ENCODE peak calls at places on chromosomes 6 and 20, in eight cellular contexts. R is GM12878, F is transverse colon, L is SK-N-SH, T is HepG2, N is breast epithelium, D is GM12892, J is stomach. U is an unnamed sample.

GRCh38 chr20:36526521-36527011 is 14.8 kb upstream of the MYL9 start:
- DNase-seq in T (no peak), D (no peak), J (no peak), L (no peak), F (no peak), R (no peak), N (no peak), U (no peak)

GRCh38 chr6:4573958-4574481 is 202.2 kb upstream of the CDYL start:
- DNase-seq in N (no peak), R (no peak), F (no peak), T (no peak), D (no peak), L (no peak), J (no peak), U (no peak)

GRCh38 chr20:24955045-24955444 is 6.0 kb downstream of the CST7 start:
- DNase-seq in T (no peak), J (peak), D (peak), F (no peak), N (no peak), L (no peak), R (peak), U (no peak)

GRCh38 chr20:50625986-50626677 is 65.2 kb downstream of the RIPOR3 start:
- DNase-seq in F (peak), N (no peak), T (peak), D (no peak), L (peak), J (peak), R (no peak), U (peak)

GRCh38 chr20:58722877-58723627 is 30.5 kb downstream of the NPEPL1 start:
- DNase-seq in R (no peak), J (no peak), F (no peak), T (no peak), L (no peak), N (no peak), D (no peak), U (no peak)

GRCh38 chr6:105207524-105208269 is 27.9 kb upstream of the POPDC3 start:
- DNase-seq in T (no peak), R (no peak), L (no peak), J (no peak), D (no peak), F (no peak), N (no peak), U (no peak)

GRCh38 chr20:63635431-63636141 is 8.7 kb upstream of the GMEB2 start:
- DNase-seq in N (no peak), R (peak), F (peak), D (no peak), J (peak), L (no peak), T (no peak), U (peak)

GRCh38 chr20:17648782-17649730 is 33.0 kb downstream of the RRBP1 start:
- DNase-seq in F (peak), J (peak), N (no peak), T (no peak), L (peak), D (no peak), R (peak), U (peak)

GRCh38 chr20:11976966-11977365 is 59.3 kb downstream of the BTBD3 start:
- DNase-seq in J (no peak), N (no peak), D (no peak), L (no peak), T (no peak), F (no peak), R (no peak), U (no peak)

GRCh38 chr6:23097569-23097968 is 528.2 kb downstream of the HDGFL1 start:
- DNase-seq in L (no peak), R (no peak), N (no peak), J (no peak), T (no peak), F (no peak), D (no peak), U (no peak)

GRCh38 chr6:16669227-16669626 is 92.0 kb downstream of the ATXN1 start:
- DNase-seq in R (no peak), T (peak), J (peak), L (no peak), F (peak), D (no peak), N (no peak), U (no peak)

GRCh38 chr6:165804331-165805066 is 141.5 kb upstream of the PDE10A start:
- DNase-seq in D (no peak), N (no peak), T (no peak), R (no peak), F (no peak), J (no peak), L (no peak), U (no peak)

GRCh38 chr20:64171211-64171610 is 7.0 kb downstream of the MYT1 start:
- DNase-seq in D (no peak), N (no peak), T (no peak), J (no peak), F (no peak), L (no peak), R (no peak), U (no peak)

GRCh38 chr6:26486358-26486757 is 13.7 kb upstream of the BTN1A1 start:
- DNase-seq in D (no peak), L (no peak), N (no peak), J (no peak), R (no peak), F (no peak), T (no peak), U (no peak)

GRCh38 chr6:26485401-26485800 is 14.7 kb upstream of the BTN1A1 start:
- DNase-seq in L (no peak), T (no peak), N (no peak), R (no peak), F (no peak), D (no peak), J (no peak), U (no peak)

GRCh38 chr6:26484161-26484560 is 15.9 kb upstream of the BTN1A1 start:
- DNase-seq in L (no peak), D (no peak), F (no peak), N (no peak), R (no peak), T (no peak), J (no peak), U (no peak)

GRCh38 chr6:26482338-26482737 is 17.8 kb upstream of the BTN1A1 start:
- DNase-seq in N (no peak), J (no peak), F (no peak), R (no peak), L (no peak), D (no peak), T (no peak), U (no peak)

GRCh38 chr6:26483727-26484126 is 16.4 kb upstream of the BTN1A1 start:
- DNase-seq in F (no peak), R (no peak), D (no peak), L (no peak), N (no peak), J (no peak), T (no peak), U (no peak)
- TF ChIP-seq POLR2AphosphoS5 in F (no peak), R (no peak), D (no peak), L (no peak), N (no peak), J (no peak), T (no peak), U (no peak)

GRCh38 chr6:40754481-40755045 is 167.4 kb upstream of the LRFN2 start:
- DNase-seq in J (no peak), D (no peak), T (no peak), R (no peak), N (no peak), F (no peak), L (peak), U (no peak)

GRCh38 chr6:40755046-40755681 is 168.0 kb upstream of the LRFN2 start:
- DNase-seq in R (no peak), D (no peak), J (no peak), F (no peak), N (no peak), L (peak), T (no peak), U (no peak)

GRCh38 chr6:40753939-40754448 is 166.8 kb upstream of the LRFN2 start:
- DNase-seq in F (no peak), D (no peak), L (no peak), J (no peak), R (no peak), N (no peak), T (no peak), U (no peak)

GRCh38 chr6:40753048-40753447 is 165.9 kb upstream of the LRFN2 start:
- DNase-seq in R (no peak), N (no peak), D (no peak), T (no peak), F (no peak), J (no peak), L (no peak), U (no peak)

DNA sequence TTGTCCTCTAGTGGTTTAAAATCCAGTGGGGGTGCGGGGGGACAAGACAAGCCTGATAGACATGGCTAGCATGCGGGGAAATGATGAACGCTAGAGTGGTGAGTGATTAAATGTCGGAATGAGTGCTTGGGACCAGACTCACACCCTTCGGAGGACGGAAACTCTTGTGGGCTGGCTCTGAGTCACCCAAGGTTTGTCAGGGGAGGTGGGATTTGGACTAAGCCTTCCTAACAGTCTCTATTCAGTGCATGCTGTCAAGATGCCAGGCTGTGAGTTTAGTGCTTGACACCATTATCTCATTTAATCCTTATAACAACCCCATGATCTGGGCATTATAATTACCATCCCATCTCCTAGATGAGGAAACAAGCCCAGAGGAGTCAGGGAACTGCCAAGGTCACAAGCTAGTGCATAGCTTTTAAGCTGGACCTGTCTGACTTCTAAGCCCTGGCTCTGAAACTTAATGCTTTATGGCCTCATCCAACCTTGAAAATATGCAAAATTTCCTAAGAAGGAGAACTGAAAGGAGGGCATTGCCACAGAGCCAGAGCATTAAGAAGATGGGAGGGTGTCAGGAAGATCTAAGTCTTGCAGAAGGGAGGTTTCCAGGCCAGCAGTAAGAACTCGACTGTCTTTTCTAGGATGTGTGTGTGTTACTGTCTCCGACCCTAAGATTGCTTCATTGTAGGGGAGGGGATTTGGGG is 168.7 kb upstream of the LRFN2 start:
- DNase-seq in L (no peak), D (no peak), J (no peak), T (no peak), R (peak), F (no peak), N (no peak), U (no peak)
- TF ChIP-seq POLR2AphosphoS5 in L (no peak), D (no peak), J (no peak), T (no peak), R (no peak), F (no peak), N (no peak), U (no peak)

GRCh38 chr6:43770417-43771209 is 602 bp downstream of the VEGFA start:
- DNase-seq in F (peak), D (no peak), J (peak), T (peak), L (peak), R (no peak), N (peak), U (peak)

GRCh38 chr6:43768506-43768860 is 1.5 kb upstream of the VEGFA start:
- DNase-seq in J (no peak), N (no peak), L (no peak), T (no peak), F (no peak), R (no peak), D (no peak), U (no peak)

GRCh38 chr6:43771210-43771857 is 1.3 kb downstream of the VEGFA start:
- DNase-seq in L (peak), N (peak), J (peak), T (peak), R (no peak), D (peak), F (peak), U (peak)

GRCh38 chr6:43768983-43769525 is 957 bp upstream of the VEGFA start:
- DNase-seq in J (no peak), N (peak), D (no peak), R (no peak), F (no peak), T (no peak), L (peak), U (no peak)

GRCh38 chr6:43769526-43770416 is at the start of gene VEGFA:
- DNase-seq in D (peak), R (peak), T (peak), F (peak), L (peak), J (peak), N (peak), U (peak)
- TF ChIP-seq POLR2AphosphoS5 in D (peak), R (peak), T (peak), F (peak), L (peak), J (peak), N (peak), U (peak)

GRCh38 chr6:90434096-90434495 is 137.5 kb upstream of the BACH2 start:
- DNase-seq in R (no peak), T (no peak), N (no peak), L (no peak), F (no peak), J (no peak), D (no peak), U (no peak)

GRCh38 chr6:90436403-90436802 is 139.8 kb upstream of the BACH2 start:
- DNase-seq in D (no peak), J (no peak), R (no peak), T (no peak), N (peak), F (no peak), L (no peak), U (no peak)

GRCh38 chr6:90432408-90432775 is 135.7 kb upstream of the BACH2 start:
- DNase-seq in R (no peak), T (no peak), F (no peak), N (no peak), D (no peak), L (no peak), J (no peak), U (no peak)

GRCh38 chr6:90432937-90433336 is 136.3 kb upstream of the BACH2 start:
- DNase-seq in L (no peak), F (no peak), D (no peak), N (no peak), T (no peak), R (no peak), J (no peak), U (no peak)

GRCh38 chr6:90435207-90435899 is 138.7 kb upstream of the BACH2 start:
- DNase-seq in T (no peak), N (no peak), D (no peak), F (no peak), J (no peak), L (no peak), R (no peak), U (no peak)
- TF ChIP-seq POLR2AphosphoS5 in T (no peak), N (no peak), D (no peak), F (no peak), J (no peak), L (no peak), R (no peak), U (no peak)

GRCh38 chr6:77987035-77987384 is 334.2 kb downstream of the MEI4 start:
- DNase-seq in J (no peak), D (no peak), R (no peak), L (no peak), T (no peak), N (no peak), F (no peak), U (no peak)
- TF ChIP-seq POLR2AphosphoS5 in J (no peak), D (no peak), R (no peak), L (no peak), T (no peak), N (no peak), F (no peak), U (no peak)

DNA sequence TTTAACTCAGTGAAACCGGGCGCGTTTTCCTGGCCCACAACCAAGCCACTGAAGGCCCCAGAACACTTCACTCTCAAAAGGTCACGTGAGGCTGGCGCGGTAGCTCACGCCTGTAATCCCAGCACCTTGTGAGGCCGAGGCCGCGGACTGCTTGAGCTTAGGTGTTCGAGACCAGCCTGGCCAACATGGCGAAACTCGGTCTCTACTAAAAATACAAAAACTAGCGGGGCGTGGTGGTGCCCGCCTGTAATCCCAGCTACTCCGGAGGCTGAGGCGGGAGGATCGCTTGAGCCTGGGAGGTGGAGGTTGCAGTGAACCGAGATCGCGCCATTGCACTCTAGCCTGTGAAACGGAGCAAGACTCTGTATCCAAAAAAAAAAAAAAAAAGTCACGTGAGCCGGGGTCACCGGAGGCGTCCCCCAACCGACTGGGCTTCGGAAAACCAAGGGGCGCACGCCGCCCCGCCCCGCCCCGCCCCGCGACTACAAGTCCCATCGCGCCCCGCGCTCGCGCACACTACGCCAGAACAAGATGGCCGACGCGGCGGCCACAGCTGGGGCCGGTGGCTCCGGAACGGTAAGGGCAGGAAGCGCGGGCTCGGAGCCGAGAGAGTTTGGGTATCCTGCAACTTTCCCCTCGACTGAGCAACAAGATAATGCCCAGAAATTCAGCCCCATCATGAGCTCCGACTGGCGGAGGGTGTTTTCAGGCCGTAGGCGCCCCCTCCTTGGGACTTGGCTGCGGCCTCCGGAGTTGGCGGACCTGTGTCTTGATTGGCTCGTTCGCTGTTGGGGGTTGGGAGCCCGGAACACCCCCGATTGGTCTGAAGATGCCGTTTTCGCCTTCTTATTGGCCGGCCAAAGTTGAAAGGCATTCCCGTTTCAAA is at the start of gene TAF8:
- DNase-seq in J (peak), D (peak), L (peak), R (peak), T (peak), F (peak), N (peak), U (peak)
- TF ChIP-seq POLR2AphosphoS5 in J (peak), D (peak), L (peak), R (peak), T (peak), F (peak), N (peak), U (peak)

DNA sequence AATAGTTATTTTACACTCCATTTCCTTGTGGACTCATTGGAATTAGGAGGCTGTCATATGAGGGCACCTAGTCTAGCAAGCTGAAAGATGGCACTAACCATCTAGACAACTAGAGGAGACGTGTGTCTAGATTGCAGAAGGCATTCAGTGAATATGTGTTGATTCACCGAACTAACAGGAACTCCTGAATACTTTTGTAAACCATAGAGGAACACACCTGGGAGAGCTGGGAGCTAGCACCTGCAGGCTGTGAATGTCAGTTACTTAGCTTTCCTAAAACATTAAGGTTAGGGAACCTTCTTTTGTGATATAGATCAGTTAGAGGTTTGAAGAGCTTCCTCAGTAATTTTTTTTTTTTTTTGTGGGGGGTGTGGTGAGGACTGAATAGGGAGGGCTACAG is 7.7 kb downstream of the OPN5 start:
- DNase-seq in J (no peak), D (no peak), R (no peak), T (no peak), N (no peak), F (no peak), L (no peak), U (no peak)
- TF ChIP-seq POLR2AphosphoS5 in J (no peak), D (no peak), R (no peak), T (no peak), N (no peak), F (no peak), L (no peak), U (no peak)

GRCh38 chr20:19974621-19975435 is 42.3 kb upstream of the NAA20 start:
- DNase-seq in J (peak), T (no peak), D (no peak), F (peak), L (peak), R (no peak), N (peak), U (peak)

GRCh38 chr20:19975901-19976300 is 41.3 kb upstream of the NAA20 start:
- DNase-seq in F (no peak), T (no peak), R (no peak), L (no peak), J (peak), D (no peak), N (no peak), U (no peak)

GRCh38 chr20:19975436-19975799 is 41.7 kb upstream of the NAA20 start:
- DNase-seq in R (no peak), T (no peak), D (no peak), L (no peak), J (no peak), F (no peak), N (no peak), U (no peak)

GRCh38 chr20:19976595-19977372 is 40.4 kb upstream of the NAA20 start:
- DNase-seq in R (no peak), J (peak), D (no peak), F (no peak), T (peak), N (peak), L (no peak), U (no peak)

DNA sequence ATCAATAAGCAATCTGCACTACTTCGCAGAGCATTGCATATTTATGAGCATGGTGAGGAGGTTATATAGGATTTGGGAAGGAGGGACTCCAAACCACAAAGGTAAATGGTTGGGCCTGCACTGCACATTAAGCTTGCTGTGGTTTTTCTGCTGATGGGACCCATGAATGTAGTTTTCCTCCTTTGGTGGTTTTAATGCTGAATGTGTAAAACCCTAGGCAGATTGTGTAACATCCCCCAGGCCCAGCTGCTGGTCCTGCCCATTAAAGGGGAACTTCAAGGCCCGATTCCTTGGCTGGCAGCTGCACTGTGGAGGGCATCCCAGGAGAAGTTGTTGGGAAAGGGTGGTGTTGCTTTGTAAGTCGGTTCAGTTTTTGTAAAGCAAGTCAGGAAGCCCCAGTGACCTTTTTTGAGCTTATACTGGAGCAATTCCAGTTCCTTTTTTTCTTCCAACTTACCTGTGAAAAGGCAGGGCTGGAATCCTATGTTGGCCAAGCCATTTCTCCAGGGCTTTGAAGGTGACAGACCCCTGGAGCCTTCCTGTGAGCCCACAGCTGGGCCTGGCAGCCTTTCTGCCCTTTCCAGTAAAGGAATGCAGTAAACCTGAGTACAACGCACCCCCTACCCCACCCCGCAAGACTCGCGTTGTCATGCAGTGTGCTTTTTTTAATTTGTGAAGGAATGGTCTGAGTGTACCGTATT is 43.1 kb upstream of the NAA20 start:
- DNase-seq in D (no peak), T (no peak), R (no peak), L (no peak), N (peak), J (peak), F (peak), U (peak)
- TF ChIP-seq POLR2AphosphoS5 in D (no peak), T (no peak), R (no peak), L (no peak), N (peak), J (peak), F (peak), U (peak)

U was measured in HL-60.